ENCODE peak calls at places on chromosome 19, in eight cellular contexts. N is fibroblast of pulmonary artery, E is Peyer's patch, U is heart right ventricle, I is AG04449, K is choroid plexus epithelial cell, A is adrenal gland, Y is BJ. T is an unnamed sample.
A peak's percentile ranks its signal among the peaks of the same experiment; 100 is the strongest.

GRCh38 chr19:18809149-18809978 is 18.3 kb upstream of the COMP start:
- DNase-seq in K (peak; percentile 87), I (peak; percentile 19), E (no peak), N (peak; percentile 92), Y (peak; percentile 69), U (peak; percentile 49), A (no peak), T (peak; percentile 89)

GRCh38 chr19:19860756-19861390 is 4.8 kb upstream of the ZNF253 start:
- DNase-seq in E (no peak), I (no peak), U (no peak), A (no peak), K (peak; percentile 22), N (no peak), Y (no peak), T (no peak)

GRCh38 chr19:2500157-2500556 is 24.2 kb downstream of the GADD45B start:
- DNase-seq in Y (no peak), A (no peak), N (no peak), K (no peak), U (no peak), I (no peak), E (no peak), T (no peak)

GRCh38 chr19:7657047-7657779 is 11.6 kb upstream of the RETN start:
- DNase-seq in A (no peak), E (no peak), K (no peak), I (no peak), Y (no peak), U (no peak), N (no peak), T (peak; percentile 12)

GRCh38 chr19:45037393-45038169 is 1.3 kb upstream of the CLASRP start:
- DNase-seq in N (no peak), I (no peak), E (no peak), Y (no peak), A (peak; percentile 41), K (no peak), U (no peak), T (no peak)

GRCh38 chr19:14003279-14004051 is 2.7 kb downstream of the RFX1 start:
- DNase-seq in A (no peak), Y (no peak), E (no peak), K (no peak), U (no peak), N (no peak), I (no peak), T (peak; percentile 40)

GRCh38 chr19:33467851-33468250 is 53.7 kb downstream of the PEPD start:
- DNase-seq in U (no peak), N (no peak), Y (no peak), E (peak; percentile 27), I (no peak), K (no peak), A (no peak), T (no peak)

GRCh38 chr19:1057185-1057857 is 9.6 kb upstream of the ARHGAP45 start:
- DNase-seq in A (no peak), E (no peak), I (no peak), U (no peak), N (peak; percentile 74), Y (no peak), K (peak; percentile 70), T (peak; percentile 75)

GRCh38 chr19:33459220-33459619 is 62.4 kb downstream of the PEPD start:
- DNase-seq in N (no peak), I (no peak), Y (no peak), K (no peak), E (no peak), A (no peak), U (no peak), T (no peak)

GRCh38 chr19:38952395-38953165 is 21.8 kb downstream of the MRPS12 start:
- DNase-seq in Y (no peak), A (no peak), K (peak; percentile 53), N (peak; percentile 16), E (no peak), I (no peak), U (no peak), T (no peak)

GRCh38 chr19:3034194-3034844 is 5.2 kb upstream of the TLE2 start:
- DNase-seq in U (no peak), N (peak; percentile 53), E (peak; percentile 42), I (no peak), K (peak; percentile 50), Y (no peak), A (no peak), T (no peak)

GRCh38 chr19:50040967-50041366 is 15.2 kb downstream of the ZNF473 start:
- DNase-seq in A (no peak), E (no peak), I (no peak), K (no peak), N (no peak), U (no peak), Y (no peak), T (no peak)

GRCh38 chr19:33432408-33433170 is 59.1 kb downstream of the CEBPG start:
- DNase-seq in E (peak; percentile 43), U (no peak), A (no peak), I (no peak), K (no peak), Y (no peak), N (no peak), T (no peak)

GRCh38 chr19:55454787-55455243 is 6.6 kb downstream of the ISOC2 start:
- DNase-seq in I (no peak), K (peak; percentile 59), E (no peak), Y (no peak), U (peak; percentile 43), A (no peak), N (peak; percentile 54), T (peak; percentile 43)

GRCh38 chr19:35754365-35755139 is 2.3 kb downstream of the HSPB6 start:
- DNase-seq in K (peak; percentile 28), U (no peak), E (no peak), A (no peak), Y (no peak), N (no peak), I (no peak), T (peak; percentile 12)
- H3K4me3 ChIP-seq in K (no peak overlapping the region), U (peak overlapping the region; percentile 78), E (no peak overlapping the region), A (peak overlapping the region; percentile 79), Y (no peak overlapping the region), N (no peak overlapping the region), I (no peak overlapping the region), T (peak overlapping the region; percentile 31)

GRCh38 chr19:12567951-12568350 is 16.7 kb upstream of the ZNF564 start:
- DNase-seq in I (no peak), A (no peak), Y (no peak), N (no peak), U (no peak), E (no peak), K (no peak), T (peak; percentile 28)

DNA sequence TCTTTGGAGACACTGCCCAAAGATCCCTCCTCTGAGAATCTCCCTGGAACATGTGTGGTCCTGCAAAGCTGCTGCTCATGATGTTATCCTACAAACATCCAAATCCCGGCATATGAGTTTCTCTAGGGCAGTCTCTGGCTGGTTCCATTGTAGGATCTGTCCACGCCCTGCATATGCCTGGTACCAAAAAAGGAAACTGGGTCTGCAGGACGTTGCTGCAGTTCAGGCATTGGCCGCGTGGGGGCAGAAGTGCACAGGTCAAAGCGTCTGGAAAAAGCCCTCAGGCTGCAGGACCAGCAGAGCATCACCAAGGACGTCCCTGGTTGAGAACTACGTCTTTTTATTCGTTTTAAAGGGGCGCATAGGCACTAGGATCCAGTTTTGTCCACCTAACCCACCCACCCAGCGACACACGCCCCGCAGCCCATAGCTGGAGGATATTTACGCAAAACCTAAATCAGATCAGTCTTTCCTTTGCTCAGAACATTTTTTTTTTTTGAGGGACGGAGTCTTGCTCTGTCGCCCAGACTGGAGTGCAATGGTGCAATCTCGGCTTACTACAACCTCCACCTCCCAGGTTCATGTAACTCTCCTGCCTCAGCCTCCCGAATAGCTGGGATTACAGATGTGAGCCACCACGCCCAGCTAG is 12.9 kb upstream of the ZNF564 start:
- DNase-seq in Y (peak; percentile 73), U (peak; percentile 91), K (peak; percentile 91), I (peak; percentile 76), N (peak; percentile 90), A (peak; percentile 88), E (peak; percentile 91), T (peak; percentile 86)
- TF ChIP-seq CTCF in Y (peak; percentile 98), U (peak; percentile 93), K (peak; percentile 99), I (peak; percentile 97), N (peak; percentile 98), A (peak; percentile 97), E (peak; percentile 96), T (peak; percentile 97)

DNA sequence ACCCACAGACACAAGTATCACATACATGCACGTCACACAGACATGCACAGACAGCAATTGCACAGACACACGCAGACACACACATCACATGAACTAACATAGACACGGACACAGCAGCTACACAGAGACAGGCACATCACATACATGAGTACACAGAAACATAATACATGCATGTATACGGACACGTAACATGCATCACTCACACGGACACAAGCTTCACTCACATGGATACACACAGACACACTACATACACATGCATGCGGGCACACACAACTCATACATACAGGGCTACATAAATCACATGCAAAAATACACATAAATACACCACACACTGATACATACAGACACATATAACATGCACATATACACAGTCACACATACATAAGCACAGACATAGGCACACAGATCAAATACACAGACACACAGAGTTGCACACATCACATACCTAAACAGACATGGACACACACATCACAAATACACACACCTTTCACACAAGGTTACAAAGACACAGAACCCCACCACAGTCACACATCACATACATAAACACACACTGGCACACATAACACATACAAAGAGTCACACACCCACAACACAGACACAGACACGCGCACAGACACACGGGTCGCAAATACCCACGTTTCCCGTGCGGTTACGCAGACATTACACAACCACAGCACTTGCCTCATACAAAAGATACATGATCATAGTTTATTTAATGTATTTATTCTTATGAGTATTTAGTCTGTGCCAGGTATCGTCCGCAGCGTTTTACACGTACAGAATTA is 1.1 kb upstream of the LMTK3 start:
- DNase-seq in Y (no peak), A (no peak), U (no peak), K (no peak), N (no peak), I (no peak), E (no peak), T (no peak)
- H3K4me3 ChIP-seq in Y (no peak overlapping the region), A (no peak overlapping the region), U (no peak overlapping the region), K (no peak overlapping the region), N (no peak overlapping the region), I (no peak overlapping the region), E (no peak overlapping the region), T (no peak overlapping the region)

DNA sequence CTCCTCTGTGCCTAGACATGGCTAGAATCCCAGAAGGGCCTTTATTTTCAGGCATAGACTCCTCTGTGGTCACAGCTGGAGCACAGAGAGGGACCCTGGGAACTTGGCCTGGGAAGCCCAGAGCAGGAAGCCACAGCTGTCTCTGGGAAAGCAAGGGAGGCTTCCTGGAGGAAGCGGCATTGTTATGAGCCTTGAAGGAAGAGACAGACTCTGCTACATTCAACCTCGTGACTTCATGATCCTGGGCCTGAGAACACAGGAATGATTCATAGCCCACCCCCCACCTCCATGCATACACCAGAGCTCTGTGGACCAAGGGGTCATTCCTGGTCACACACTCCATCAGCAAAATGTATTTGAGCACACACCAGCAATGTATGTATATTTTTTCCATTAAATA is 8.6 kb downstream of the RDH8 start:
- DNase-seq in A (no peak), Y (no peak), U (no peak), I (no peak), E (no peak), N (no peak), K (no peak), T (peak; percentile 42)
- TF ChIP-seq CTCF in A (no peak), Y (no peak), U (no peak), I (no peak), E (no peak), N (no peak), K (no peak), T (no peak)

GRCh38 chr19:52946322-52947310 is 16.1 kb downstream of the ZNF816 start:
- DNase-seq in K (peak; percentile 51), Y (no peak), U (peak; percentile 18), N (no peak), E (no peak), I (no peak), A (no peak), T (peak; percentile 21)
- H3K4me3 ChIP-seq in K (no peak overlapping the region), Y (no peak overlapping the region), U (no peak overlapping the region), N (no peak overlapping the region), E (no peak overlapping the region), I (no peak overlapping the region), A (no peak overlapping the region), T (no peak overlapping the region)

T was measured in fibroblast of mammary gland.